ENCODE peak calls at places on chromosome 15, in five cellular contexts. One of them, this sample, is unnamed.

GRCh38 chr15:61144055-61144454 is 85.0 kb downstream of the RORA start:
- DNase-seq in HepG2: no peak
- DNase-seq in GM12892: no peak
- DNase-seq in SK-N-SH: no peak
- DNase-seq in K562: no peak
- DNase-seq in this sample: no peak

GRCh38 chr15:34084086-34084485 is 17.6 kb downstream of the EMC7 start:
- DNase-seq in HepG2: no peak
- DNase-seq in GM12892: no peak
- DNase-seq in SK-N-SH: no peak
- DNase-seq in K562: no peak
- DNase-seq in this sample: no peak

GRCh38 chr15:72231847-72232461 is 964 bp upstream of the PKM start:
- DNase-seq in HepG2: peak
- DNase-seq in GM12892: no peak
- DNase-seq in SK-N-SH: peak
- DNase-seq in K562: peak
- DNase-seq in this sample: no peak

GRCh38 chr15:33720952-33721351 is 247.3 kb upstream of the CHRM5 start:
- DNase-seq in HepG2: no peak
- DNase-seq in GM12892: no peak
- DNase-seq in SK-N-SH: no peak
- DNase-seq in K562: no peak
- DNase-seq in this sample: no peak

GRCh38 chr15:25238126-25238525 is 200.7 kb downstream of the UBE3A start:
- DNase-seq in HepG2: no peak
- DNase-seq in GM12892: no peak
- DNase-seq in SK-N-SH: no peak
- DNase-seq in K562: no peak
- DNase-seq in this sample: no peak

GRCh38 chr15:90818251-90819210 is 49.9 kb upstream of the FURIN start:
- DNase-seq in HepG2: peak
- DNase-seq in GM12892: no peak
- DNase-seq in SK-N-SH: peak
- DNase-seq in K562: peak
- DNase-seq in this sample: peak

GRCh38 chr15:69562097-69562496 is 109.5 kb downstream of the RPLP1 start:
- DNase-seq in HepG2: no peak
- DNase-seq in GM12892: no peak
- DNase-seq in SK-N-SH: no peak
- DNase-seq in K562: no peak
- DNase-seq in this sample: no peak

GRCh38 chr15:82986442-82986780 is 401 bp downstream of the RAMAC start:
- DNase-seq in HepG2: no peak
- DNase-seq in GM12892: peak
- DNase-seq in SK-N-SH: no peak
- DNase-seq in K562: no peak
- DNase-seq in this sample: peak

GRCh38 chr15:75782926-75783325 is 60.3 kb upstream of the UBE2Q2 start:
- DNase-seq in HepG2: no peak
- DNase-seq in GM12892: no peak
- DNase-seq in SK-N-SH: no peak
- DNase-seq in K562: no peak
- DNase-seq in this sample: no peak

GRCh38 chr15:51982013-51982769 is 10.6 kb upstream of the LEO1 start:
- DNase-seq in HepG2: peak
- DNase-seq in GM12892: peak
- DNase-seq in SK-N-SH: peak
- DNase-seq in K562: no peak
- DNase-seq in this sample: peak

GRCh38 chr15:82647835-82648256 is 683 bp upstream of the CPEB1 start:
- DNase-seq in HepG2: no peak
- DNase-seq in GM12892: no peak
- DNase-seq in SK-N-SH: peak
- DNase-seq in K562: peak
- DNase-seq in this sample: peak

GRCh38 chr15:75727031-75727531 is 14.4 kb upstream of the CSPG4 start:
- DNase-seq in HepG2: no peak
- DNase-seq in GM12892: no peak
- DNase-seq in SK-N-SH: no peak
- DNase-seq in K562: no peak
- DNase-seq in this sample: no peak

GRCh38 chr15:28887344-28888174 is 1.8 kb downstream of the APBA2 start:
- DNase-seq in HepG2: no peak
- DNase-seq in GM12892: no peak
- DNase-seq in SK-N-SH: peak
- DNase-seq in K562: no peak
- DNase-seq in this sample: no peak

GRCh38 chr15:42964476-42964875 is 43.9 kb upstream of the TTBK2 start:
- DNase-seq in HepG2: no peak
- DNase-seq in GM12892: no peak
- DNase-seq in SK-N-SH: no peak
- DNase-seq in K562: no peak
- DNase-seq in this sample: no peak

GRCh38 chr15:92161039-92161670 is 232.5 kb upstream of the ST8SIA2 start:
- DNase-seq in HepG2: no peak
- DNase-seq in GM12892: peak
- DNase-seq in SK-N-SH: no peak
- DNase-seq in K562: no peak
- DNase-seq in this sample: peak

GRCh38 chr15:100111103-100112060 is 230.4 kb downstream of the ADAMTS17 start:
- DNase-seq in HepG2: peak
- DNase-seq in GM12892: no peak
- DNase-seq in SK-N-SH: no peak
- DNase-seq in K562: no peak
- DNase-seq in this sample: no peak

GRCh38 chr15:100330221-100330620 is 11.6 kb downstream of the ADAMTS17 start:
- DNase-seq in HepG2: no peak
- DNase-seq in GM12892: no peak
- DNase-seq in SK-N-SH: no peak
- DNase-seq in K562: no peak
- DNase-seq in this sample: no peak

GRCh38 chr15:68432665-68433064 is 702 bp upstream of the ITGA11 start:
- DNase-seq in HepG2: no peak
- DNase-seq in GM12892: no peak
- DNase-seq in SK-N-SH: no peak
- DNase-seq in K562: no peak
- DNase-seq in this sample: no peak

GRCh38 chr15:78492841-78493240 is 14.5 kb upstream of the HYKK start:
- DNase-seq in HepG2: no peak
- DNase-seq in GM12892: no peak
- DNase-seq in SK-N-SH: no peak
- DNase-seq in K562: no peak
- DNase-seq in this sample: no peak

GRCh38 chr15:74780983-74781672 is 752 bp upstream of the CSK start:
- DNase-seq in HepG2: no peak
- DNase-seq in GM12892: no peak
- DNase-seq in SK-N-SH: no peak
- DNase-seq in K562: no peak
- DNase-seq in this sample: no peak

GRCh38 chr15:38195191-38195901 is 57.3 kb upstream of the SPRED1 start:
- DNase-seq in HepG2: no peak
- DNase-seq in GM12892: no peak
- DNase-seq in SK-N-SH: no peak
- DNase-seq in K562: no peak
- DNase-seq in this sample: no peak

GRCh38 chr15:45573961-45574629 is 13.1 kb upstream of the BLOC1S6 start:
- DNase-seq in HepG2: peak
- DNase-seq in GM12892: no peak
- DNase-seq in SK-N-SH: peak
- DNase-seq in K562: peak
- DNase-seq in this sample: no peak

GRCh38 chr15:58244546-58244945 is 106.4 kb downstream of the AQP9 start:
- DNase-seq in HepG2: no peak
- DNase-seq in GM12892: no peak
- DNase-seq in SK-N-SH: no peak
- DNase-seq in K562: no peak
- DNase-seq in this sample: no peak

GRCh38 chr15:25611603-25612002 is 172.8 kb upstream of the UBE3A start:
- DNase-seq in HepG2: no peak
- DNase-seq in GM12892: no peak
- DNase-seq in SK-N-SH: no peak
- DNase-seq in K562: no peak
- DNase-seq in this sample: no peak

GRCh38 chr15:69253156-69253555 is 45.6 kb upstream of the PAQR5 start:
- DNase-seq in HepG2: no peak
- DNase-seq in GM12892: no peak
- DNase-seq in SK-N-SH: peak
- DNase-seq in K562: no peak
- DNase-seq in this sample: no peak

GRCh38 chr15:74403981-74404563 is 29.7 kb downstream of the SEMA7A start:
- DNase-seq in HepG2: no peak
- DNase-seq in GM12892: no peak
- DNase-seq in SK-N-SH: no peak
- DNase-seq in K562: no peak
- DNase-seq in this sample: no peak

GRCh38 chr15:98671060-98672008 is 23.0 kb downstream of the IGF1R start:
- DNase-seq in HepG2: peak
- DNase-seq in GM12892: no peak
- DNase-seq in SK-N-SH: no peak
- DNase-seq in K562: no peak
- DNase-seq in this sample: no peak

GRCh38 chr15:74312445-74313007 is 54.9 kb downstream of the CYP11A1 start:
- DNase-seq in HepG2: no peak
- DNase-seq in GM12892: no peak
- DNase-seq in SK-N-SH: peak
- DNase-seq in K562: peak
- DNase-seq in this sample: no peak

GRCh38 chr15:97009036-97009555 is 678.6 kb downstream of the NR2F2 start:
- DNase-seq in HepG2: no peak
- DNase-seq in GM12892: no peak
- DNase-seq in SK-N-SH: no peak
- DNase-seq in K562: no peak
- DNase-seq in this sample: no peak

GRCh38 chr15:25508369-25509002 is 69.7 kb upstream of the UBE3A start:
- DNase-seq in HepG2: peak
- DNase-seq in GM12892: no peak
- DNase-seq in SK-N-SH: peak
- DNase-seq in K562: peak
- DNase-seq in this sample: no peak

GRCh38 chr15:51401872-51402517 is 60.5 kb downstream of the GLDN start:
- DNase-seq in HepG2: peak
- DNase-seq in GM12892: peak
- DNase-seq in SK-N-SH: peak
- DNase-seq in K562: peak
- DNase-seq in this sample: peak

GRCh38 chr15:77991029-77991406 is 86.5 kb downstream of the TBC1D2B start:
- DNase-seq in HepG2: no peak
- DNase-seq in GM12892: no peak
- DNase-seq in SK-N-SH: no peak
- DNase-seq in K562: no peak
- DNase-seq in this sample: no peak

GRCh38 chr15:89098281-89098680 is 10.0 kb downstream of the ABHD2 start:
- DNase-seq in HepG2: no peak
- DNase-seq in GM12892: no peak
- DNase-seq in SK-N-SH: no peak
- DNase-seq in K562: no peak
- DNase-seq in this sample: no peak

GRCh38 chr15:85976986-85977385 is 102.7 kb upstream of the AGBL1 start:
- DNase-seq in HepG2: no peak
- DNase-seq in GM12892: no peak
- DNase-seq in SK-N-SH: no peak
- DNase-seq in K562: no peak
- DNase-seq in this sample: no peak
- TF ChIP-seq TAF1 in HepG2: no peak
- TF ChIP-seq TAF1 in GM12892: no peak
- TF ChIP-seq TAF1 in SK-N-SH: no peak
- TF ChIP-seq TAF1 in K562: no peak
- TF ChIP-seq TAF1 in this sample: no peak

GRCh38 chr15:67251318-67251717 is 3.1 kb downstream of the AAGAB start:
- DNase-seq in HepG2: no peak
- DNase-seq in GM12892: no peak
- DNase-seq in SK-N-SH: no peak
- DNase-seq in K562: no peak
- DNase-seq in this sample: no peak

GRCh38 chr15:67253103-67253502 is 1.4 kb downstream of the AAGAB start:
- DNase-seq in HepG2: no peak
- DNase-seq in GM12892: no peak
- DNase-seq in SK-N-SH: no peak
- DNase-seq in K562: no peak
- DNase-seq in this sample: no peak

GRCh38 chr15:67244966-67245478 is 9.4 kb downstream of the AAGAB start:
- DNase-seq in HepG2: no peak
- DNase-seq in GM12892: no peak
- DNase-seq in SK-N-SH: no peak
- DNase-seq in K562: no peak
- DNase-seq in this sample: no peak

GRCh38 chr15:67249830-67250229 is 4.6 kb downstream of the AAGAB start:
- DNase-seq in HepG2: no peak
- DNase-seq in GM12892: no peak
- DNase-seq in SK-N-SH: no peak
- DNase-seq in K562: no peak
- DNase-seq in this sample: no peak

DNA sequence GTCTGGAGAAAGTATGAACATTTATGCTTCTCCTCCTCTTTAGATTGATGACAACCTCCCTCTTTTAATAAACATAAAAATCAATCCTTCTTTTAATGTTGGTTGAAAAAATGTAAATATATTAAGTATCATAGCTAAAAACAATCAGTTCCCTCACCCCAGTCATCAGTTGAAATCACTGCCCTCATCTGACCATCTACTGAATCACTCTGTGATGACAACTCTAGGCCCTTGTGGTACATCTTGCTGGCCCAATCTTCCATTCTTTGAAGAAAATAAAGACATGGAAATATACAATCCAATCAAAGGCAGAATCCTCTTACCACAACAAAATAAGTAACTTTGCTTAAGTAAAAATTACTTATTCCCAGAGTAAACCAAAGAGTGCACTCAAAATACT is 6.4 kb downstream of the AAGAB start:
- DNase-seq in HepG2: no peak
- DNase-seq in GM12892: no peak
- DNase-seq in SK-N-SH: no peak
- DNase-seq in K562: no peak
- DNase-seq in this sample: no peak
- TF ChIP-seq TAF1 in HepG2: no peak
- TF ChIP-seq TAF1 in GM12892: no peak
- TF ChIP-seq TAF1 in SK-N-SH: no peak
- TF ChIP-seq TAF1 in K562: no peak
- TF ChIP-seq TAF1 in this sample: no peak

GRCh38 chr15:40435331-40436089 is 5.2 kb upstream of the BAHD1 start:
- DNase-seq in HepG2: no peak
- DNase-seq in GM12892: no peak
- DNase-seq in SK-N-SH: no peak
- DNase-seq in K562: no peak
- DNase-seq in this sample: no peak
- TF ChIP-seq TAF1 in HepG2: no peak
- TF ChIP-seq TAF1 in GM12892: no peak
- TF ChIP-seq TAF1 in SK-N-SH: no peak
- TF ChIP-seq TAF1 in K562: no peak
- TF ChIP-seq TAF1 in this sample: no peak

DNA sequence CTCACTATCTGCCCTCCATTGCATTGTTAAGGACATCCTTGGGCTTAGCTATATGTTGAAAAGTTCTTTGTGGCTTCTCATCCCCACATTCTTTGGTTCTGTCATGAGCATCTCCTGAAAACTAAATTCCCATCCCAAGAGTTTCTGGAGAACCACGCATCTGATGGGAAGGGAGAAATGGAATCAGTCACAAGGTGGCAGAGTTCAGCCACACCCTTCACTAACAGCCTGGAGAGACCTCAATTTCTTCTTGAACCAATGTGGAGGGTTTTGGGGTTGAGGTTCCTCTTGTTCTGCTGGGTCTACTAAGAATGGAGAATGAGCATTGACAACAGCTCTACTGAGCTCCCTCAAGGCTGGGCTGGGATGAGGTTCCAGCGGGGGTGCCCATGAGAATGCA is 15.6 kb upstream of the MAGEL2 start:
- DNase-seq in HepG2: peak
- DNase-seq in GM12892: no peak
- DNase-seq in SK-N-SH: no peak
- DNase-seq in K562: no peak
- DNase-seq in this sample: no peak
- TF ChIP-seq TAF1 in HepG2: no peak
- TF ChIP-seq TAF1 in GM12892: no peak
- TF ChIP-seq TAF1 in SK-N-SH: no peak
- TF ChIP-seq TAF1 in K562: no peak
- TF ChIP-seq TAF1 in this sample: no peak

This sample was measured in GM12891.